ENCODE peak calls at places on chromosomes 11 and 22, in six cellular contexts. J is ovary; M is amygdala; G is activated naive CD4-positive, alpha-beta T cell; F is foreskin melanocyte; H is choroid plexus epithelial cell. O is an unnamed sample.

GRCh38 chr22:50481440-50482106 is at the start of gene ADM2:
- DNase-seq in G (peak), M (no peak), H (no peak), F (no peak), J (no peak), O (no peak)

GRCh38 chr11:11411401-11411985 is 58.4 kb upstream of the CSNK2A3 start:
- DNase-seq in H (no peak), J (no peak), F (no peak), M (no peak), G (no peak), O (no peak)

GRCh38 chr11:10856689-10857603 is 907 bp downstream of the ZBED5 start:
- DNase-seq in H (peak), G (no peak), J (no peak), M (peak), F (peak), O (peak)

GRCh38 chr11:113152500-113152899 is 161.9 kb upstream of the TTC12 start:
- DNase-seq in J (no peak), M (no peak), F (no peak), H (no peak), G (no peak), O (no peak)

GRCh38 chr11:71078482-71078881 is 173.9 kb downstream of the SHANK2 start:
- DNase-seq in H (no peak), M (no peak), G (no peak), J (no peak), F (no peak), O (no peak)

GRCh38 chr11:118872403-118872821 is 11.3 kb upstream of the CXCR5 start:
- DNase-seq in G (no peak), F (no peak), H (no peak), J (peak), M (no peak), O (no peak)

GRCh38 chr11:130601141-130601540 is 152.7 kb downstream of the ADAMTS15 start:
- DNase-seq in M (no peak), G (no peak), F (no peak), J (peak), H (peak), O (peak)

GRCh38 chr22:45972091-45972867 is 4.7 kb downstream of the WNT7B start:
- DNase-seq in G (no peak), M (peak), F (no peak), J (no peak), H (no peak), O (peak)

GRCh38 chr22:48886604-48887393 is 940.9 kb downstream of the BRD1 start:
- DNase-seq in J (no peak), G (no peak), M (no peak), H (no peak), F (no peak), O (no peak)

GRCh38 chr11:12900496-12900895 is 108.6 kb upstream of the RASSF10 start:
- DNase-seq in F (peak), H (peak), J (no peak), M (no peak), G (no peak), O (peak)

GRCh38 chr11:33160147-33160546 is 1.1 kb downstream of the CSTF3 start:
- DNase-seq in H (peak), J (no peak), M (no peak), F (no peak), G (no peak), O (peak)

GRCh38 chr11:124194696-124195418 is 11.7 kb downstream of the OR10D3 start:
- DNase-seq in G (no peak), M (no peak), F (peak), H (peak), J (no peak), O (peak)

GRCh38 chr11:38226684-38227083 is 1628.6 kb upstream of the RAG2 start:
- DNase-seq in H (no peak), G (no peak), F (no peak), J (no peak), M (no peak), O (no peak)

GRCh38 chr11:83193315-83194283 is at the start of gene ANKRD42:
- DNase-seq in F (peak), M (peak), G (peak), J (peak), H (peak), O (peak)

GRCh38 chr11:64536396-64536935 is 54.6 kb upstream of the SLC22A12 start:
- DNase-seq in J (no peak), M (no peak), F (no peak), G (no peak), H (peak), O (peak)

GRCh38 chr22:19981961-19982920 is 34.4 kb downstream of the ARVCF start:
- DNase-seq in M (no peak), H (no peak), F (no peak), G (no peak), J (no peak), O (no peak)